ENCODE peak calls at places on chromosomes 16 and 17, in nine cellular contexts. S, L, T, M, A, Z, J, E and Y are unnamed samples.
A peak's percentile ranks its signal among the peaks of the same experiment; 100 is the strongest.

GRCh38 chr16:55989569-55989907 is 114.4 kb upstream of the CES5A start:
- DNase-seq in J (no peak), A (no peak), S (no peak), E (no peak), M (no peak), Z (no peak), T (peak; percentile 62), L (no peak), Y (no peak)

GRCh38 chr16:8869212-8869987 is 594 bp upstream of the CARHSP1 start:
- DNase-seq in T (no peak), L (no peak), S (no peak), A (no peak), E (no peak), J (no peak), M (no peak), Z (no peak), Y (no peak)

GRCh38 chr16:70665806-70666735 is 19.7 kb downstream of the IL34 start:
- DNase-seq in L (no peak), J (no peak), E (no peak), S (no peak), Z (no peak), T (peak; percentile 49), A (no peak), M (no peak), Y (no peak)

GRCh38 chr17:45319239-45319703 is 2.5 kb upstream of the MAP3K14 start:
- DNase-seq in E (no peak), T (no peak), Z (no peak), A (peak; percentile 51), M (no peak), S (no peak), L (no peak), J (no peak), Y (peak; percentile 88)

GRCh38 chr16:74862743-74863244 is 88.2 kb upstream of the FA2H start:
- DNase-seq in S (peak; percentile 29), T (no peak), A (peak; percentile 7), Z (no peak), M (peak; percentile 5), J (no peak), L (no peak), E (peak; percentile 8), Y (peak; percentile 54)

GRCh38 chr17:74427763-74428153 is 4.1 kb upstream of the GPRC5C start:
- DNase-seq in Z (no peak), A (no peak), M (no peak), E (no peak), L (no peak), T (no peak), S (no peak), J (no peak), Y (no peak)

GRCh38 chr16:14148569-14148968 is 77.5 kb downstream of the MRTFB start:
- DNase-seq in S (no peak), T (no peak), A (no peak), J (no peak), L (no peak), Z (no peak), M (no peak), E (no peak), Y (no peak)

GRCh38 chr17:14307560-14308024 is 6.7 kb downstream of the HS3ST3B1 start:
- DNase-seq in L (no peak), E (no peak), M (no peak), A (no peak), S (peak; percentile 57), T (no peak), J (no peak), Z (peak; percentile 55), Y (peak; percentile 89)

GRCh38 chr16:85488414-85488813 is 124.7 kb upstream of the GSE1 start:
- DNase-seq in Z (no peak), J (no peak), T (no peak), M (no peak), L (no peak), E (no peak), S (no peak), A (no peak), Y (no peak)

GRCh38 chr17:46814446-46814845 is 4.0 kb downstream of the WNT3 start:
- DNase-seq in E (no peak), T (no peak), J (no peak), M (no peak), Z (no peak), A (no peak), S (no peak), L (no peak), Y (no peak)

GRCh38 chr17:51224615-51225262 is 35.1 kb downstream of the MBTD1 start:
- DNase-seq in S (peak; percentile 10), J (no peak), L (no peak), Z (no peak), A (no peak), E (no peak), M (no peak), T (no peak), Y (no peak)

GRCh38 chr16:2748757-2749455 is 3.5 kb upstream of the SRRM2 start:
- DNase-seq in M (no peak), A (no peak), T (peak; percentile 37), L (no peak), S (no peak), J (no peak), E (no peak), Z (no peak), Y (no peak)

GRCh38 chr16:3998793-3999478 is 117.3 kb downstream of the ADCY9 start:
- DNase-seq in A (no peak), E (no peak), S (peak; percentile 67), T (peak; percentile 68), Z (no peak), M (no peak), L (no peak), J (no peak), Y (peak; percentile 57)

GRCh38 chr16:81324808-81325207 is 10.0 kb downstream of the GAN start:
- DNase-seq in T (no peak), J (no peak), E (no peak), M (no peak), L (no peak), A (no peak), S (no peak), Z (no peak), Y (peak; percentile 45)

GRCh38 chr17:19010729-19011505 is 6.4 kb upstream of the FAM83G start:
- DNase-seq in E (no peak), S (no peak), A (no peak), T (peak; percentile 26), L (no peak), J (no peak), Z (no peak), M (no peak), Y (peak; percentile 14)

GRCh38 chr17:42531455-42532354 is 4.3 kb upstream of the NAGLU start:
- DNase-seq in A (no peak), J (no peak), Z (no peak), E (no peak), S (no peak), M (no peak), T (peak; percentile 89), L (peak; percentile 58), Y (peak; percentile 42)

GRCh38 chr17:13597723-13598347 is 3.9 kb downstream of the HS3ST3A1 start:
- DNase-seq in L (peak; percentile 29), J (peak; percentile 42), T (no peak), Z (no peak), M (peak; percentile 33), A (peak; percentile 12), S (peak; percentile 43), E (no peak), Y (peak; percentile 75)

GRCh38 chr16:66830422-66831404 is at the start of gene NAE1:
- DNase-seq in E (peak; percentile 39), L (peak; percentile 89), S (peak; percentile 95), M (peak; percentile 85), Z (peak; percentile 27), T (peak; percentile 93), J (peak; percentile 54), A (peak; percentile 76), Y (peak; percentile 80)

GRCh38 chr16:57480127-57480753 is 6.1 kb downstream of the DOK4 start:
- DNase-seq in A (no peak), Z (no peak), L (no peak), T (peak; percentile 91), M (no peak), J (peak; percentile 15), E (no peak), S (peak; percentile 96), Y (peak; percentile 29)

GRCh38 chr17:81027591-81028505 is 7.1 kb upstream of the BAIAP2 start:
- DNase-seq in S (no peak), M (peak; percentile 26), L (peak; percentile 33), Z (no peak), E (no peak), J (no peak), T (peak; percentile 74), A (no peak), Y (no peak)

GRCh38 chr16:16161319-16161718 is 62.0 kb downstream of the ABCC6 start:
- DNase-seq in M (no peak), S (no peak), E (no peak), L (no peak), Z (no peak), J (no peak), T (peak; percentile 14), A (no peak), Y (no peak)

GRCh38 chr16:67844441-67844840 is 2.3 kb upstream of the NUTF2 start:
- DNase-seq in Z (no peak), A (no peak), M (no peak), S (peak; percentile 60), E (no peak), T (no peak), J (no peak), L (no peak), Y (peak; percentile 39)

GRCh38 chr16:3490911-3491629 is 4.2 kb downstream of the C16orf90 start:
- DNase-seq in L (no peak), S (no peak), T (peak; percentile 52), A (no peak), E (peak; percentile 39), Z (no peak), M (no peak), J (no peak), Y (no peak)

GRCh38 chr17:75078097-75079022 is 9.4 kb upstream of the SLC16A5 start:
- DNase-seq in L (no peak), A (no peak), J (peak; percentile 18), Z (no peak), T (peak; percentile 95), S (peak; percentile 94), E (no peak), M (no peak), Y (peak; percentile 72)

GRCh38 chr16:4316103-4316731 is 350 bp downstream of the GLIS2 start:
- DNase-seq in E (no peak), S (no peak), A (no peak), T (no peak), J (no peak), L (no peak), Z (no peak), M (no peak), Y (no peak)

GRCh38 chr17:8117980-8118768 is at the start of gene ALOXE3:
- DNase-seq in Z (no peak), T (peak; percentile 85), M (peak; percentile 38), A (peak; percentile 67), E (no peak), J (no peak), L (no peak), S (peak; percentile 84), Y (peak; percentile 63)

GRCh38 chr17:18179804-18180203 is 3.8 kb upstream of the ALKBH5 start:
- DNase-seq in A (no peak), L (no peak), M (no peak), S (no peak), J (no peak), T (no peak), E (no peak), Z (no peak), Y (no peak)

GRCh38 chr17:9239260-9239820 is 218.0 kb downstream of the NTN1 start:
- DNase-seq in T (peak; percentile 78), E (no peak), M (no peak), A (no peak), J (no peak), L (peak; percentile 27), S (no peak), Z (no peak), Y (no peak)

GRCh38 chr17:60173304-60173807 is 23.6 kb downstream of the CA4 start:
- DNase-seq in Z (peak; percentile 27), A (no peak), E (no peak), L (no peak), J (no peak), T (no peak), M (no peak), S (no peak), Y (peak; percentile 73)

GRCh38 chr16:89020925-89021595 is 44.1 kb upstream of the CBFA2T3 start:
- DNase-seq in A (no peak), S (no peak), J (no peak), M (no peak), E (no peak), T (peak; percentile 33), Z (no peak), L (no peak), Y (no peak)

GRCh38 chr16:70395345-70395901 is 43.5 kb downstream of the ST3GAL2 start:
- DNase-seq in J (no peak), Z (no peak), L (peak; percentile 75), T (no peak), E (no peak), S (peak; percentile 60), M (peak; percentile 64), A (peak; percentile 19), Y (peak; percentile 43)